ENCODE peak calls at places on chromosomes 12 and 14, in four cellular contexts. J, R, A and C are unnamed samples.
A peak's percentile ranks its signal among the peaks of the same experiment; 100 is the strongest.

GRCh38 chr12:123180171-123180570 is 29.3 kb upstream of the PITPNM2 start:
- DNase-seq in J (no peak), R (no peak), A (no peak), C (no peak)

GRCh38 chr12:88391556-88391955 is 188.7 kb downstream of the KITLG start:
- DNase-seq in J (peak; percentile 83), R (no peak), A (no peak), C (no peak)

GRCh38 chr12:131389051-131390013 is 321.6 kb upstream of the SFSWAP start:
- DNase-seq in J (no peak), R (no peak), A (peak; percentile 36), C (no peak)

GRCh38 chr14:104808456-104808855 is 7.6 kb downstream of the ZBTB42 start:
- DNase-seq in J (no peak), R (no peak), A (no peak), C (no peak)

GRCh38 chr14:67423424-67423823 is 11.5 kb upstream of the PLEK2 start:
- DNase-seq in J (no peak), R (no peak), A (no peak), C (no peak)

GRCh38 chr12:127957001-127957660 is 309.8 kb upstream of the TMEM132C start:
- DNase-seq in J (no peak), R (no peak), A (no peak), C (no peak)

GRCh38 chr14:61963926-61964325 is 201.7 kb downstream of the SNAPC1 start:
- DNase-seq in J (no peak), R (no peak), A (no peak), C (no peak)

GRCh38 chr12:24861751-24862575 is 86.9 kb downstream of the BCAT1 start:
- DNase-seq in J (no peak), R (no peak), A (no peak), C (no peak)

GRCh38 chr12:54416908-54417603 is 2.0 kb downstream of the ITGA5 start:
- DNase-seq in J (no peak), R (no peak), A (peak; percentile 45), C (no peak)

GRCh38 chr12:123571343-123571813 is 13.0 kb upstream of the TMED2 start:
- DNase-seq in J (peak; percentile 39), R (peak; percentile 26), A (peak; percentile 87), C (peak; percentile 72)

GRCh38 chr14:74085828-74086227 is 1.1 kb downstream of the LIN52 start:
- DNase-seq in J (no peak), R (no peak), A (no peak), C (no peak)

GRCh38 chr14:75877292-75877691 is 104.5 kb downstream of the TGFB3 start:
- DNase-seq in J (no peak), R (no peak), A (no peak), C (no peak)

GRCh38 chr12:886206-886605 is 63.3 kb downstream of the RAD52 start:
- DNase-seq in J (no peak), R (no peak), A (no peak), C (no peak)

GRCh38 chr12:76025601-76026575 is 5.7 kb downstream of the PHLDA1 start:
- DNase-seq in J (no peak), R (no peak), A (peak; percentile 72), C (no peak)

GRCh38 chr14:61368061-61368710 is 46.8 kb downstream of the PRKCH start:
- DNase-seq in J (no peak), R (no peak), A (no peak), C (no peak)

GRCh38 chr12:68122236-68122920 is 37.2 kb downstream of the IFNG start:
- DNase-seq in J (no peak), R (no peak), A (no peak), C (no peak)

GRCh38 chr14:20472566-20473206 is 3.5 kb downstream of the PNP start:
- DNase-seq in J (no peak), R (no peak), A (no peak), C (no peak)

GRCh38 chr12:107992870-107993451 is 136.1 kb upstream of the WSCD2 start:
- DNase-seq in J (no peak), R (peak; percentile 34), A (peak; percentile 90), C (peak; percentile 79)

GRCh38 chr14:44833376-44833775 is 128.4 kb downstream of the KLHL28 start:
- DNase-seq in J (no peak), R (no peak), A (no peak), C (no peak)

GRCh38 chr14:77094672-77095284 is 3.3 kb upstream of the CIPC start:
- DNase-seq in J (peak; percentile 49), R (peak; percentile 86), A (peak; percentile 95), C (peak; percentile 85)

GRCh38 chr14:34810028-34810427 is 65.1 kb downstream of the BAZ1A start:
- DNase-seq in J (no peak), R (no peak), A (no peak), C (no peak)

GRCh38 chr14:99035712-99036593 is 236.0 kb downstream of the BCL11B start:
- DNase-seq in J (peak; percentile 95), R (no peak), A (peak; percentile 92), C (peak; percentile 84)